ENCODE peak calls at places on chromosomes 4 and X, in nine cellular contexts. One of them, this sample, is unnamed.

GRCh38 chr4:153564630-153565525 is 98.7 kb downstream of the TMEM131L start:
- DNase-seq in H4: peak; percentile 67
- DNase-seq in iPS DF 6.9: no peak
- DNase-seq in OCI-M1: no peak
- DNase-seq in Daoy: no peak
- DNase-seq in OCI-LY7: no peak
- DNase-seq in CD4-positive, CD25-positive, alpha-beta regulatory T cell: no peak
- DNase-seq in kidney epithelial cell: peak; percentile 12
- DNase-seq in T-helper 22 cell: no peak
- DNase-seq in this sample: peak; percentile 54

GRCh38 chr4:185512516-185512915 is 22.8 kb downstream of the PDLIM3 start:
- DNase-seq in H4: no peak
- DNase-seq in iPS DF 6.9: no peak
- DNase-seq in OCI-M1: no peak
- DNase-seq in Daoy: no peak
- DNase-seq in OCI-LY7: no peak
- DNase-seq in CD4-positive, CD25-positive, alpha-beta regulatory T cell: no peak
- DNase-seq in kidney epithelial cell: no peak
- DNase-seq in T-helper 22 cell: no peak
- DNase-seq in this sample: no peak

GRCh38 chr4:8835521-8836365 is 35.9 kb downstream of the HMX1 start:
- DNase-seq in H4: no peak
- DNase-seq in iPS DF 6.9: no peak
- DNase-seq in OCI-M1: no peak
- DNase-seq in Daoy: no peak
- DNase-seq in OCI-LY7: no peak
- DNase-seq in CD4-positive, CD25-positive, alpha-beta regulatory T cell: no peak
- DNase-seq in kidney epithelial cell: no peak
- DNase-seq in T-helper 22 cell: no peak
- DNase-seq in this sample: no peak

GRCh38 chrX:35288657-35289056 is 346.1 kb downstream of the FAM47B start:
- DNase-seq in H4: no peak
- DNase-seq in iPS DF 6.9: no peak
- DNase-seq in OCI-M1: no peak
- DNase-seq in Daoy: no peak
- DNase-seq in OCI-LY7: no peak
- DNase-seq in CD4-positive, CD25-positive, alpha-beta regulatory T cell: no peak
- DNase-seq in kidney epithelial cell: no peak
- DNase-seq in T-helper 22 cell: no peak
- DNase-seq in this sample: no peak

GRCh38 chrX:6778547-6779231 is 243.8 kb upstream of the VCX3A start:
- DNase-seq in H4: no peak
- DNase-seq in iPS DF 6.9: peak; percentile 9
- DNase-seq in OCI-M1: no peak
- DNase-seq in Daoy: no peak
- DNase-seq in OCI-LY7: no peak
- DNase-seq in CD4-positive, CD25-positive, alpha-beta regulatory T cell: no peak
- DNase-seq in kidney epithelial cell: no peak
- DNase-seq in T-helper 22 cell: no peak
- DNase-seq in this sample: no peak

GRCh38 chr4:47486306-47486705 is 1.2 kb downstream of the ATP10D start:
- DNase-seq in H4: no peak
- DNase-seq in iPS DF 6.9: no peak
- DNase-seq in OCI-M1: no peak
- DNase-seq in Daoy: no peak
- DNase-seq in OCI-LY7: no peak
- DNase-seq in CD4-positive, CD25-positive, alpha-beta regulatory T cell: no peak
- DNase-seq in kidney epithelial cell: no peak
- DNase-seq in T-helper 22 cell: no peak
- DNase-seq in this sample: no peak

GRCh38 chr4:2390146-2390545 is 28.3 kb downstream of the ZFYVE28 start:
- DNase-seq in H4: peak; percentile 62
- DNase-seq in iPS DF 6.9: no peak
- DNase-seq in OCI-M1: no peak
- DNase-seq in Daoy: peak; percentile 77
- DNase-seq in OCI-LY7: no peak
- DNase-seq in CD4-positive, CD25-positive, alpha-beta regulatory T cell: no peak
- DNase-seq in kidney epithelial cell: no peak
- DNase-seq in T-helper 22 cell: no peak
- DNase-seq in this sample: no peak

GRCh38 chr4:183823394-183823793 is 81.7 kb upstream of the STOX2 start:
- DNase-seq in H4: peak; percentile 83
- DNase-seq in iPS DF 6.9: no peak
- DNase-seq in OCI-M1: no peak
- DNase-seq in Daoy: peak; percentile 75
- DNase-seq in OCI-LY7: no peak
- DNase-seq in CD4-positive, CD25-positive, alpha-beta regulatory T cell: no peak
- DNase-seq in kidney epithelial cell: peak; percentile 93
- DNase-seq in T-helper 22 cell: no peak
- DNase-seq in this sample: no peak

GRCh38 chr4:179467890-179468289 is 2025.7 kb upstream of the AGA start:
- DNase-seq in H4: no peak
- DNase-seq in iPS DF 6.9: no peak
- DNase-seq in OCI-M1: no peak
- DNase-seq in Daoy: no peak
- DNase-seq in OCI-LY7: no peak
- DNase-seq in CD4-positive, CD25-positive, alpha-beta regulatory T cell: no peak
- DNase-seq in kidney epithelial cell: peak; percentile 49
- DNase-seq in T-helper 22 cell: no peak
- DNase-seq in this sample: no peak

GRCh38 chr4:118171381-118171780 is 137.1 kb downstream of the NDST3 start:
- DNase-seq in H4: no peak
- DNase-seq in iPS DF 6.9: no peak
- DNase-seq in OCI-M1: no peak
- DNase-seq in Daoy: no peak
- DNase-seq in OCI-LY7: no peak
- DNase-seq in CD4-positive, CD25-positive, alpha-beta regulatory T cell: no peak
- DNase-seq in kidney epithelial cell: no peak
- DNase-seq in T-helper 22 cell: no peak
- DNase-seq in this sample: no peak

GRCh38 chrX:133657455-133657854 is 242.2 kb upstream of the GPC4 start:
- DNase-seq in H4: no peak
- DNase-seq in iPS DF 6.9: no peak
- DNase-seq in OCI-M1: no peak
- DNase-seq in Daoy: no peak
- DNase-seq in OCI-LY7: no peak
- DNase-seq in CD4-positive, CD25-positive, alpha-beta regulatory T cell: no peak
- DNase-seq in kidney epithelial cell: no peak
- DNase-seq in T-helper 22 cell: no peak
- DNase-seq in this sample: no peak

GRCh38 chr4:154506253-154506652 is 14.7 kb upstream of the DCHS2 start:
- DNase-seq in H4: peak; percentile 52
- DNase-seq in iPS DF 6.9: no peak
- DNase-seq in OCI-M1: peak; percentile 75
- DNase-seq in Daoy: no peak
- DNase-seq in OCI-LY7: peak; percentile 41
- DNase-seq in CD4-positive, CD25-positive, alpha-beta regulatory T cell: no peak
- DNase-seq in kidney epithelial cell: no peak
- DNase-seq in T-helper 22 cell: no peak
- DNase-seq in this sample: peak; percentile 47

GRCh38 chr4:92236907-92237306 is 66.9 kb upstream of the GRID2 start:
- DNase-seq in H4: peak; percentile 43
- DNase-seq in iPS DF 6.9: no peak
- DNase-seq in OCI-M1: peak; percentile 58
- DNase-seq in Daoy: no peak
- DNase-seq in OCI-LY7: no peak
- DNase-seq in CD4-positive, CD25-positive, alpha-beta regulatory T cell: no peak
- DNase-seq in kidney epithelial cell: no peak
- DNase-seq in T-helper 22 cell: no peak
- DNase-seq in this sample: no peak

GRCh38 chr4:186541801-186542200 is 13.6 kb downstream of the MTNR1A start:
- DNase-seq in H4: no peak
- DNase-seq in iPS DF 6.9: no peak
- DNase-seq in OCI-M1: no peak
- DNase-seq in Daoy: no peak
- DNase-seq in OCI-LY7: no peak
- DNase-seq in CD4-positive, CD25-positive, alpha-beta regulatory T cell: no peak
- DNase-seq in kidney epithelial cell: no peak
- DNase-seq in T-helper 22 cell: no peak
- DNase-seq in this sample: no peak

This sample was measured in A673.